ENCODE peak calls at places on chromosomes 7 and 10, in eight cellular contexts. One of them, this sample, is unnamed.

GRCh38 chr10:78774614-78774998 is 294.2 kb upstream of the ZMIZ1 start:
- DNase-seq in pancreas: peak; percentile 40
- DNase-seq in activated B cell treated with CpG ODN at 0.5 μM for 24 hours: no peak
- DNase-seq in stimulated activated CD4-positive, alpha-beta T cell treated with anti-CD3 and anti-CD28 coated beads, Interleukin-2, amount 100 ng/mL, for 48 hours: no peak
- DNase-seq in activated CD4-positive, alpha-beta T cell treated with anti-CD3 and anti-CD28 coated beads for 24 hours: no peak
- DNase-seq in stimulated activated CD8-positive, alpha-beta memory T cell treated with anti-CD3 and anti-CD28 coated beads, Interleukin-7, amount 100 ng/mL, for 1 hour: no peak
- DNase-seq in IMR-90: no peak
- DNase-seq in RPMI8226: no peak
- DNase-seq in this sample: no peak

GRCh38 chr10:47248436-47249090 is 51.4 kb upstream of the GDF10 start:
- DNase-seq in stimulated activated CD4-positive, alpha-beta T cell treated with anti-CD3 and anti-CD28 coated beads, Interleukin-2, amount 100 ng/mL, for 48 hours: no peak
- DNase-seq in pancreas: no peak
- DNase-seq in RPMI8226: no peak
- DNase-seq in activated B cell treated with CpG ODN at 0.5 μM for 24 hours: no peak
- DNase-seq in stimulated activated CD8-positive, alpha-beta memory T cell treated with anti-CD3 and anti-CD28 coated beads, Interleukin-7, amount 100 ng/mL, for 1 hour: no peak
- DNase-seq in IMR-90: no peak
- DNase-seq in activated CD4-positive, alpha-beta T cell treated with anti-CD3 and anti-CD28 coated beads for 24 hours: no peak
- DNase-seq in this sample: no peak

GRCh38 chr7:123070702-123071286 is 75.3 kb upstream of the TAS2R16 start:
- DNase-seq in activated B cell treated with CpG ODN at 0.5 μM for 24 hours: no peak
- DNase-seq in RPMI8226: peak; percentile 29
- DNase-seq in IMR-90: no peak
- DNase-seq in activated CD4-positive, alpha-beta T cell treated with anti-CD3 and anti-CD28 coated beads for 24 hours: no peak
- DNase-seq in pancreas: no peak
- DNase-seq in stimulated activated CD8-positive, alpha-beta memory T cell treated with anti-CD3 and anti-CD28 coated beads, Interleukin-7, amount 100 ng/mL, for 1 hour: no peak
- DNase-seq in stimulated activated CD4-positive, alpha-beta T cell treated with anti-CD3 and anti-CD28 coated beads, Interleukin-2, amount 100 ng/mL, for 48 hours: no peak
- DNase-seq in this sample: no peak

GRCh38 chr7:117844678-117845077 is 28.6 kb downstream of the CTTNBP2 start:
- DNase-seq in RPMI8226: no peak
- DNase-seq in stimulated activated CD8-positive, alpha-beta memory T cell treated with anti-CD3 and anti-CD28 coated beads, Interleukin-7, amount 100 ng/mL, for 1 hour: no peak
- DNase-seq in IMR-90: no peak
- DNase-seq in activated B cell treated with CpG ODN at 0.5 μM for 24 hours: no peak
- DNase-seq in pancreas: no peak
- DNase-seq in stimulated activated CD4-positive, alpha-beta T cell treated with anti-CD3 and anti-CD28 coated beads, Interleukin-2, amount 100 ng/mL, for 48 hours: no peak
- DNase-seq in activated CD4-positive, alpha-beta T cell treated with anti-CD3 and anti-CD28 coated beads for 24 hours: no peak
- DNase-seq in this sample: no peak

GRCh38 chr7:107907790-107908189 is 16.8 kb downstream of the DLD start:
- DNase-seq in RPMI8226: no peak
- DNase-seq in pancreas: no peak
- DNase-seq in IMR-90: no peak
- DNase-seq in stimulated activated CD8-positive, alpha-beta memory T cell treated with anti-CD3 and anti-CD28 coated beads, Interleukin-7, amount 100 ng/mL, for 1 hour: no peak
- DNase-seq in activated CD4-positive, alpha-beta T cell treated with anti-CD3 and anti-CD28 coated beads for 24 hours: no peak
- DNase-seq in activated B cell treated with CpG ODN at 0.5 μM for 24 hours: no peak
- DNase-seq in stimulated activated CD4-positive, alpha-beta T cell treated with anti-CD3 and anti-CD28 coated beads, Interleukin-2, amount 100 ng/mL, for 48 hours: no peak
- DNase-seq in this sample: no peak

GRCh38 chr10:70809726-70810125 is 6.0 kb upstream of the SGPL1 start:
- DNase-seq in activated B cell treated with CpG ODN at 0.5 μM for 24 hours: no peak
- DNase-seq in activated CD4-positive, alpha-beta T cell treated with anti-CD3 and anti-CD28 coated beads for 24 hours: no peak
- DNase-seq in pancreas: no peak
- DNase-seq in stimulated activated CD4-positive, alpha-beta T cell treated with anti-CD3 and anti-CD28 coated beads, Interleukin-2, amount 100 ng/mL, for 48 hours: no peak
- DNase-seq in stimulated activated CD8-positive, alpha-beta memory T cell treated with anti-CD3 and anti-CD28 coated beads, Interleukin-7, amount 100 ng/mL, for 1 hour: no peak
- DNase-seq in RPMI8226: no peak
- DNase-seq in IMR-90: no peak
- DNase-seq in this sample: no peak

GRCh38 chr10:34514290-34514689 is 300.8 kb downstream of the PARD3 start:
- DNase-seq in stimulated activated CD8-positive, alpha-beta memory T cell treated with anti-CD3 and anti-CD28 coated beads, Interleukin-7, amount 100 ng/mL, for 1 hour: no peak
- DNase-seq in pancreas: no peak
- DNase-seq in IMR-90: no peak
- DNase-seq in RPMI8226: no peak
- DNase-seq in activated B cell treated with CpG ODN at 0.5 μM for 24 hours: no peak
- DNase-seq in stimulated activated CD4-positive, alpha-beta T cell treated with anti-CD3 and anti-CD28 coated beads, Interleukin-2, amount 100 ng/mL, for 48 hours: no peak
- DNase-seq in activated CD4-positive, alpha-beta T cell treated with anti-CD3 and anti-CD28 coated beads for 24 hours: no peak
- DNase-seq in this sample: no peak

GRCh38 chr7:118195837-118196474 is 12.0 kb downstream of the LSM8 start:
- DNase-seq in activated B cell treated with CpG ODN at 0.5 μM for 24 hours: no peak
- DNase-seq in RPMI8226: peak; percentile 73
- DNase-seq in stimulated activated CD8-positive, alpha-beta memory T cell treated with anti-CD3 and anti-CD28 coated beads, Interleukin-7, amount 100 ng/mL, for 1 hour: no peak
- DNase-seq in IMR-90: peak; percentile 70
- DNase-seq in pancreas: peak; percentile 60
- DNase-seq in activated CD4-positive, alpha-beta T cell treated with anti-CD3 and anti-CD28 coated beads for 24 hours: peak; percentile 41
- DNase-seq in stimulated activated CD4-positive, alpha-beta T cell treated with anti-CD3 and anti-CD28 coated beads, Interleukin-2, amount 100 ng/mL, for 48 hours: peak; percentile 62
- DNase-seq in this sample: no peak

GRCh38 chr10:98323221-98324164 is 55.5 kb upstream of the LOXL4 start:
- DNase-seq in RPMI8226: peak; percentile 34
- DNase-seq in pancreas: peak; percentile 24
- DNase-seq in activated CD4-positive, alpha-beta T cell treated with anti-CD3 and anti-CD28 coated beads for 24 hours: no peak
- DNase-seq in stimulated activated CD4-positive, alpha-beta T cell treated with anti-CD3 and anti-CD28 coated beads, Interleukin-2, amount 100 ng/mL, for 48 hours: no peak
- DNase-seq in IMR-90: peak; percentile 98
- DNase-seq in activated B cell treated with CpG ODN at 0.5 μM for 24 hours: no peak
- DNase-seq in stimulated activated CD8-positive, alpha-beta memory T cell treated with anti-CD3 and anti-CD28 coated beads, Interleukin-7, amount 100 ng/mL, for 1 hour: no peak
- DNase-seq in this sample: no peak

GRCh38 chr10:126391162-126391880 is 3.0 kb upstream of the ADAM12 start:
- DNase-seq in stimulated activated CD4-positive, alpha-beta T cell treated with anti-CD3 and anti-CD28 coated beads, Interleukin-2, amount 100 ng/mL, for 48 hours: no peak
- DNase-seq in pancreas: no peak
- DNase-seq in RPMI8226: no peak
- DNase-seq in activated B cell treated with CpG ODN at 0.5 μM for 24 hours: no peak
- DNase-seq in stimulated activated CD8-positive, alpha-beta memory T cell treated with anti-CD3 and anti-CD28 coated beads, Interleukin-7, amount 100 ng/mL, for 1 hour: no peak
- DNase-seq in IMR-90: peak; percentile 41
- DNase-seq in activated CD4-positive, alpha-beta T cell treated with anti-CD3 and anti-CD28 coated beads for 24 hours: no peak
- DNase-seq in this sample: no peak